ENCODE peak calls at places on chromosomes 1 and 21, in seven cellular contexts. D is SK-N-SH, I is GM12878, C is HCT116, O is HepG2, P is K562, L is H1. T is an unnamed sample.

GRCh38 chr1:9900142-9901043 is 9.7 kb downstream of the CTNNBIP1 start:
- DNase-seq in D (no peak), I (no peak), C (no peak), O (peak), P (no peak), L (no peak), T (no peak)

GRCh38 chr1:246724725-246725095 is 501 bp downstream of the SCCPDH start:
- DNase-seq in D (no peak), I (no peak), C (no peak), O (no peak), P (peak), L (no peak), T (peak)

GRCh38 chr1:185213086-185213485 is 56.1 kb downstream of the SWT1 start:
- DNase-seq in D (no peak), I (no peak), C (no peak), O (no peak), P (no peak), L (no peak), T (no peak)

GRCh38 chr1:221740941-221741363 is 937 bp downstream of the DUSP10 start:
- DNase-seq in D (peak), I (no peak), C (no peak), O (no peak), P (no peak), L (no peak), T (peak)

GRCh38 chr1:247347395-247348222 is 15.9 kb upstream of the ZNF496 start:
- DNase-seq in D (no peak), I (no peak), C (no peak), O (no peak), P (no peak), L (no peak), T (no peak)

GRCh38 chr1:207969528-207969927 is 58.6 kb upstream of the CD34 start:
- DNase-seq in D (no peak), I (no peak), C (no peak), O (no peak), P (peak), L (no peak), T (no peak)

GRCh38 chr21:44766014-44766817 is 35.4 kb downstream of the UBE2G2 start:
- DNase-seq in D (peak), I (no peak), C (no peak), O (no peak), P (no peak), L (no peak), T (no peak)

GRCh38 chr1:64474133-64474532 is 4.2 kb downstream of the CACHD1 start:
- DNase-seq in D (no peak), I (no peak), C (no peak), O (no peak), P (no peak), L (no peak), T (no peak)

GRCh38 chr1:233738396-233738795 is 124.5 kb downstream of the KCNK1 start:
- DNase-seq in D (no peak), I (no peak), C (no peak), O (no peak), P (no peak), L (no peak), T (no peak)

GRCh38 chr1:157040802-157041201 is 4.7 kb downstream of the ARHGEF11 start:
- DNase-seq in D (no peak), I (no peak), C (no peak), O (no peak), P (no peak), L (no peak), T (no peak)
- TF ChIP-seq JUND in D (no peak), I (no peak), C (no peak), O (no peak), P (no peak), L (no peak), T (no peak)

GRCh38 chr1:83509229-83509870 is 489.6 kb downstream of the TTLL7 start:
- DNase-seq in D (no peak), I (no peak), C (no peak), O (no peak), P (no peak), L (no peak), T (no peak)
- TF ChIP-seq JUND in D (no peak), I (no peak), C (no peak), O (no peak), P (no peak), L (no peak), T (no peak)

GRCh38 chr21:32423846-32424535 is 11.5 kb downstream of the EVA1C start:
- DNase-seq in D (no peak), I (no peak), C (no peak), O (no peak), P (no peak), L (no peak), T (no peak)
- TF ChIP-seq JUND in D (no peak), I (no peak), C (no peak), O (no peak), P (no peak), L (no peak), T (no peak)

DNA sequence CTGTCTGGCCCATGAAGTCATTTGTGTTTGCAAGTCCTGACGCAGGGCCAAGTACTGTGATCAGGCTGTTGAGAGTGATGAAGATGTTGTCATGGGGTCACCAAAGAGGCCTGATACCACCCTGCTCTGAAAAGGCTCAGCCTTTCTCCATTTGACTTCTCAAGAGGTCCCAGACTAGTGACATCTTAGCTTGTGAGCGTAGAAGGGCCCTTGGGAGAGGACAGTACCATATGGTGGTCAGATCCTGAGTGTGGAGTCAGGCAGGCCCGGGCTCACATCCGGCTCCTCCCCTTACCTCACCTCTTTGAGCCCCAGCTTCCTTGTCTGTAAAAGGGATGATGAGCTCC is 29.6 kb downstream of the SERINC2 start:
- DNase-seq in D (no peak), I (no peak), C (no peak), O (no peak), P (no peak), L (no peak), T (no peak)
- TF ChIP-seq JUND in D (no peak), I (no peak), C (no peak), O (no peak), P (no peak), L (no peak), T (no peak)

DNA sequence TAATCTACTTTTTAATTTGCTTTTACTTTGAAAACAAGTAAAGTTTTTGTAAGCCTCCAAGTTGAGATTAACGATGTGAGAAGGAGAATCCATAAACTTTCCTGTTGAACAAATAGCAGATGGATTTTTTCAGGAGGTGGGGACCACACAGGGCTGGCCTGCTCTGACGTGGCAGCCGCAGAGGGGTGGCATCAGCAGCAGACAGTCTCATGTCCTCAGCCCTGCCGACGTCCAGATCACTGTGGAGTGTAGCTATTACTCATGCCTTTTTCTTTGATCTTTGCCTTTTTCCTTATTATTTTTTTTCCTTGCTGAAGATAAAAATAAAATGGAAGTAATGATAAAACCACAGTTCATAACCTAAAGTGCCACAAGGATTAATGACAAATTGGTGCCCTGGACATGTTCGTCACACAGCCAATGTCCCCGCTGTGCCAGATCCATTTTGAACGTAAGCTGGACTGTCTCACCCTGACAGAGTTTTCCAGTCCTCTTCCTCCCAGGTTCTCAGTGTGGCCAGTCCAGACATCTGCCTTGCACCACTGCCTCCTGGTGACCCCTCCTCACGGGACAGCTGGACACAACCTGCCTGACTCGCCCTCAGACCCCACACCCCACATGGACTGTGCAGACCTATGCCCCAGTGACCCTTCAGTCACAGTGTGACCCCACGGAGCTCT is 15.4 kb upstream of the ZBTB21 start:
- DNase-seq in D (no peak), I (no peak), C (no peak), O (no peak), P (no peak), L (no peak), T (no peak)
- TF ChIP-seq JUND in D (no peak), I (no peak), C (no peak), O (no peak), P (no peak), L (no peak), T (no peak)

GRCh38 chr1:13546791-13547190 is 33.0 kb upstream of the LRRC38 start:
- DNase-seq in D (no peak), I (no peak), C (no peak), O (no peak), P (no peak), L (no peak), T (no peak)

GRCh38 chr1:13540871-13541270 is 27.1 kb upstream of the LRRC38 start:
- DNase-seq in D (no peak), I (no peak), C (no peak), O (no peak), P (no peak), L (no peak), T (no peak)

GRCh38 chr1:13541435-13542215 is 27.8 kb upstream of the LRRC38 start:
- DNase-seq in D (no peak), I (no peak), C (no peak), O (no peak), P (no peak), L (no peak), T (no peak)

GRCh38 chr1:13543451-13543911 is 29.7 kb upstream of the LRRC38 start:
- DNase-seq in D (no peak), I (no peak), C (no peak), O (no peak), P (no peak), L (no peak), T (no peak)

GRCh38 chr1:13543927-13544556 is 30.2 kb upstream of the LRRC38 start:
- DNase-seq in D (peak), I (no peak), C (peak), O (no peak), P (no peak), L (no peak), T (peak)
- TF ChIP-seq JUND in D (no peak), I (no peak), C (no peak), O (no peak), P (no peak), L (no peak), T (no peak)

T was measured in T47D.